ENCODE peak calls at places on chromosomes 5 and 9, in five cellular contexts. One of them, this sample, is unnamed.

GRCh38 chr5:16863380-16864007 is 72.6 kb downstream of the MYO10 start:
- DNase-seq in activated naive CD4-positive, alpha-beta T cell treated with anti-CD3 and anti-CD28 coated beads, Interleukin-2, amount 10 ng/mL, durations not matched to agents 7 days and 5 days: no peak
- DNase-seq in HFFc6: no peak
- DNase-seq in progenitor cell of endocrine pancreas: no peak
- DNase-seq in ACHN: no peak
- DNase-seq in this sample: no peak

GRCh38 chr9:133044661-133045060 is 13.9 kb downstream of the GTF3C5 start:
- DNase-seq in progenitor cell of endocrine pancreas: no peak
- DNase-seq in HFFc6: no peak
- DNase-seq in activated naive CD4-positive, alpha-beta T cell treated with anti-CD3 and anti-CD28 coated beads, Interleukin-2, amount 10 ng/mL, durations not matched to agents 7 days and 5 days: no peak
- DNase-seq in ACHN: no peak
- DNase-seq in this sample: no peak

GRCh38 chr9:121807918-121808278 is 156.5 kb downstream of the DAB2IP start:
- DNase-seq in progenitor cell of endocrine pancreas: no peak
- DNase-seq in HFFc6: no peak
- DNase-seq in activated naive CD4-positive, alpha-beta T cell treated with anti-CD3 and anti-CD28 coated beads, Interleukin-2, amount 10 ng/mL, durations not matched to agents 7 days and 5 days: no peak
- DNase-seq in ACHN: no peak
- DNase-seq in this sample: no peak

GRCh38 chr5:179377421-179378115 is 32.3 kb upstream of the ADAMTS2 start:
- DNase-seq in ACHN: no peak
- DNase-seq in progenitor cell of endocrine pancreas: no peak
- DNase-seq in HFFc6: no peak
- DNase-seq in activated naive CD4-positive, alpha-beta T cell treated with anti-CD3 and anti-CD28 coated beads, Interleukin-2, amount 10 ng/mL, durations not matched to agents 7 days and 5 days: no peak
- DNase-seq in this sample: no peak

GRCh38 chr5:60483046-60483445 is 216.9 kb downstream of the DEPDC1B start:
- DNase-seq in HFFc6: no peak
- DNase-seq in ACHN: no peak
- DNase-seq in activated naive CD4-positive, alpha-beta T cell treated with anti-CD3 and anti-CD28 coated beads, Interleukin-2, amount 10 ng/mL, durations not matched to agents 7 days and 5 days: no peak
- DNase-seq in progenitor cell of endocrine pancreas: no peak
- DNase-seq in this sample: no peak

GRCh38 chr9:87678650-87679355 is 47.1 kb upstream of the CTSL start:
- DNase-seq in progenitor cell of endocrine pancreas: peak
- DNase-seq in HFFc6: peak
- DNase-seq in activated naive CD4-positive, alpha-beta T cell treated with anti-CD3 and anti-CD28 coated beads, Interleukin-2, amount 10 ng/mL, durations not matched to agents 7 days and 5 days: peak
- DNase-seq in ACHN: peak
- DNase-seq in this sample: peak

GRCh38 chr5:169085656-169086055 is 215.3 kb downstream of the SLIT3 start:
- DNase-seq in ACHN: no peak
- DNase-seq in HFFc6: no peak
- DNase-seq in progenitor cell of endocrine pancreas: no peak
- DNase-seq in activated naive CD4-positive, alpha-beta T cell treated with anti-CD3 and anti-CD28 coated beads, Interleukin-2, amount 10 ng/mL, durations not matched to agents 7 days and 5 days: no peak
- DNase-seq in this sample: no peak

GRCh38 chr9:131398204-131398603 is 4.3 kb downstream of the PRRC2B start:
- DNase-seq in ACHN: no peak
- DNase-seq in activated naive CD4-positive, alpha-beta T cell treated with anti-CD3 and anti-CD28 coated beads, Interleukin-2, amount 10 ng/mL, durations not matched to agents 7 days and 5 days: peak
- DNase-seq in progenitor cell of endocrine pancreas: no peak
- DNase-seq in HFFc6: no peak
- DNase-seq in this sample: no peak

GRCh38 chr5:132658383-132659302 is 670 bp downstream of the IL13 start:
- DNase-seq in HFFc6: no peak
- DNase-seq in ACHN: no peak
- DNase-seq in progenitor cell of endocrine pancreas: no peak
- DNase-seq in activated naive CD4-positive, alpha-beta T cell treated with anti-CD3 and anti-CD28 coated beads, Interleukin-2, amount 10 ng/mL, durations not matched to agents 7 days and 5 days: no peak
- DNase-seq in this sample: no peak

GRCh38 chr9:113622600-113623400 is 159.3 kb downstream of the RGS3 start:
- DNase-seq in progenitor cell of endocrine pancreas: no peak
- DNase-seq in HFFc6: peak
- DNase-seq in activated naive CD4-positive, alpha-beta T cell treated with anti-CD3 and anti-CD28 coated beads, Interleukin-2, amount 10 ng/mL, durations not matched to agents 7 days and 5 days: no peak
- DNase-seq in ACHN: peak
- DNase-seq in this sample: peak

GRCh38 chr5:126755593-126755992 is 21.3 kb upstream of the LMNB1 start:
- DNase-seq in activated naive CD4-positive, alpha-beta T cell treated with anti-CD3 and anti-CD28 coated beads, Interleukin-2, amount 10 ng/mL, durations not matched to agents 7 days and 5 days: no peak
- DNase-seq in ACHN: no peak
- DNase-seq in progenitor cell of endocrine pancreas: no peak
- DNase-seq in HFFc6: no peak
- DNase-seq in this sample: no peak

GRCh38 chr9:82491604-82492003 is 503.0 kb downstream of the SPATA31D1 start:
- DNase-seq in activated naive CD4-positive, alpha-beta T cell treated with anti-CD3 and anti-CD28 coated beads, Interleukin-2, amount 10 ng/mL, durations not matched to agents 7 days and 5 days: no peak
- DNase-seq in progenitor cell of endocrine pancreas: no peak
- DNase-seq in HFFc6: no peak
- DNase-seq in ACHN: no peak
- DNase-seq in this sample: no peak

GRCh38 chr9:77488439-77489126 is 159.5 kb downstream of the GNA14 start:
- DNase-seq in activated naive CD4-positive, alpha-beta T cell treated with anti-CD3 and anti-CD28 coated beads, Interleukin-2, amount 10 ng/mL, durations not matched to agents 7 days and 5 days: no peak
- DNase-seq in HFFc6: no peak
- DNase-seq in ACHN: peak
- DNase-seq in progenitor cell of endocrine pancreas: no peak
- DNase-seq in this sample: no peak

GRCh38 chr5:178236685-178237084 is 4.1 kb upstream of the PHYKPL start:
- DNase-seq in HFFc6: no peak
- DNase-seq in progenitor cell of endocrine pancreas: no peak
- DNase-seq in ACHN: no peak
- DNase-seq in activated naive CD4-positive, alpha-beta T cell treated with anti-CD3 and anti-CD28 coated beads, Interleukin-2, amount 10 ng/mL, durations not matched to agents 7 days and 5 days: no peak
- DNase-seq in this sample: no peak

GRCh38 chr5:15538516-15538915 is 38.5 kb downstream of the FBXL7 start:
- DNase-seq in ACHN: no peak
- DNase-seq in HFFc6: no peak
- DNase-seq in progenitor cell of endocrine pancreas: no peak
- DNase-seq in activated naive CD4-positive, alpha-beta T cell treated with anti-CD3 and anti-CD28 coated beads, Interleukin-2, amount 10 ng/mL, durations not matched to agents 7 days and 5 days: no peak
- DNase-seq in this sample: no peak

GRCh38 chr9:113483676-113484257 is 20.2 kb downstream of the RGS3 start:
- DNase-seq in HFFc6: no peak
- DNase-seq in activated naive CD4-positive, alpha-beta T cell treated with anti-CD3 and anti-CD28 coated beads, Interleukin-2, amount 10 ng/mL, durations not matched to agents 7 days and 5 days: peak
- DNase-seq in progenitor cell of endocrine pancreas: no peak
- DNase-seq in ACHN: no peak
- DNase-seq in this sample: no peak

GRCh38 chr9:8724284-8725018 is 924.9 kb upstream of the DMAC1 start:
- DNase-seq in activated naive CD4-positive, alpha-beta T cell treated with anti-CD3 and anti-CD28 coated beads, Interleukin-2, amount 10 ng/mL, durations not matched to agents 7 days and 5 days: no peak
- DNase-seq in ACHN: no peak
- DNase-seq in HFFc6: no peak
- DNase-seq in progenitor cell of endocrine pancreas: no peak
- DNase-seq in this sample: no peak

GRCh38 chr5:178086266-178086665 is 27.1 kb upstream of the N4BP3 start:
- DNase-seq in activated naive CD4-positive, alpha-beta T cell treated with anti-CD3 and anti-CD28 coated beads, Interleukin-2, amount 10 ng/mL, durations not matched to agents 7 days and 5 days: no peak
- DNase-seq in ACHN: no peak
- DNase-seq in HFFc6: no peak
- DNase-seq in progenitor cell of endocrine pancreas: no peak
- DNase-seq in this sample: no peak

GRCh38 chr9:134186471-134187109 is 22.2 kb upstream of the RNU6ATAC start:
- DNase-seq in progenitor cell of endocrine pancreas: no peak
- DNase-seq in activated naive CD4-positive, alpha-beta T cell treated with anti-CD3 and anti-CD28 coated beads, Interleukin-2, amount 10 ng/mL, durations not matched to agents 7 days and 5 days: no peak
- DNase-seq in HFFc6: no peak
- DNase-seq in ACHN: no peak
- DNase-seq in this sample: no peak

GRCh38 chr9:116806075-116806474 is 119.0 kb downstream of the TRIM32 start:
- DNase-seq in progenitor cell of endocrine pancreas: peak
- DNase-seq in activated naive CD4-positive, alpha-beta T cell treated with anti-CD3 and anti-CD28 coated beads, Interleukin-2, amount 10 ng/mL, durations not matched to agents 7 days and 5 days: peak
- DNase-seq in HFFc6: no peak
- DNase-seq in ACHN: peak
- DNase-seq in this sample: no peak

GRCh38 chr5:74017786-74018211 is 391.8 kb downstream of the ARHGEF28 start:
- DNase-seq in ACHN: peak
- DNase-seq in progenitor cell of endocrine pancreas: no peak
- DNase-seq in HFFc6: peak
- DNase-seq in activated naive CD4-positive, alpha-beta T cell treated with anti-CD3 and anti-CD28 coated beads, Interleukin-2, amount 10 ng/mL, durations not matched to agents 7 days and 5 days: no peak
- DNase-seq in this sample: peak

GRCh38 chr5:14270212-14270702 is 127.1 kb downstream of the TRIO start:
- DNase-seq in activated naive CD4-positive, alpha-beta T cell treated with anti-CD3 and anti-CD28 coated beads, Interleukin-2, amount 10 ng/mL, durations not matched to agents 7 days and 5 days: no peak
- DNase-seq in ACHN: peak
- DNase-seq in HFFc6: peak
- DNase-seq in progenitor cell of endocrine pancreas: peak
- DNase-seq in this sample: peak

GRCh38 chr9:83956288-83957028 is 23.6 kb downstream of the HNRNPK start:
- DNase-seq in activated naive CD4-positive, alpha-beta T cell treated with anti-CD3 and anti-CD28 coated beads, Interleukin-2, amount 10 ng/mL, durations not matched to agents 7 days and 5 days: peak
- DNase-seq in progenitor cell of endocrine pancreas: peak
- DNase-seq in ACHN: peak
- DNase-seq in HFFc6: no peak
- DNase-seq in this sample: peak

GRCh38 chr9:73137914-73138313 is 13.8 kb upstream of the ANXA1 start:
- DNase-seq in activated naive CD4-positive, alpha-beta T cell treated with anti-CD3 and anti-CD28 coated beads, Interleukin-2, amount 10 ng/mL, durations not matched to agents 7 days and 5 days: no peak
- DNase-seq in progenitor cell of endocrine pancreas: no peak
- DNase-seq in ACHN: no peak
- DNase-seq in HFFc6: no peak
- DNase-seq in this sample: no peak

GRCh38 chr9:113355197-113355596 is 5.9 kb downstream of the BSPRY start:
- DNase-seq in activated naive CD4-positive, alpha-beta T cell treated with anti-CD3 and anti-CD28 coated beads, Interleukin-2, amount 10 ng/mL, durations not matched to agents 7 days and 5 days: no peak
- DNase-seq in progenitor cell of endocrine pancreas: no peak
- DNase-seq in HFFc6: peak
- DNase-seq in ACHN: peak
- DNase-seq in this sample: no peak

GRCh38 chr5:132483101-132483500 is 7.5 kb downstream of the IRF1 start:
- DNase-seq in activated naive CD4-positive, alpha-beta T cell treated with anti-CD3 and anti-CD28 coated beads, Interleukin-2, amount 10 ng/mL, durations not matched to agents 7 days and 5 days: no peak
- DNase-seq in ACHN: no peak
- DNase-seq in progenitor cell of endocrine pancreas: no peak
- DNase-seq in HFFc6: no peak
- DNase-seq in this sample: no peak

GRCh38 chr9:19922476-19923118 is 133.8 kb upstream of the SLC24A2 start:
- DNase-seq in HFFc6: peak
- DNase-seq in progenitor cell of endocrine pancreas: no peak
- DNase-seq in ACHN: peak
- DNase-seq in activated naive CD4-positive, alpha-beta T cell treated with anti-CD3 and anti-CD28 coated beads, Interleukin-2, amount 10 ng/mL, durations not matched to agents 7 days and 5 days: no peak
- DNase-seq in this sample: peak

GRCh38 chr5:165783024-165783423 is 2277.6 kb downstream of the MAT2B start:
- DNase-seq in activated naive CD4-positive, alpha-beta T cell treated with anti-CD3 and anti-CD28 coated beads, Interleukin-2, amount 10 ng/mL, durations not matched to agents 7 days and 5 days: no peak
- DNase-seq in progenitor cell of endocrine pancreas: no peak
- DNase-seq in HFFc6: no peak
- DNase-seq in ACHN: no peak
- DNase-seq in this sample: no peak

GRCh38 chr5:75274486-75274885 is 37.8 kb upstream of the ANKRD31 start:
- DNase-seq in ACHN: no peak
- DNase-seq in progenitor cell of endocrine pancreas: no peak
- DNase-seq in HFFc6: no peak
- DNase-seq in activated naive CD4-positive, alpha-beta T cell treated with anti-CD3 and anti-CD28 coated beads, Interleukin-2, amount 10 ng/mL, durations not matched to agents 7 days and 5 days: no peak
- DNase-seq in this sample: no peak

GRCh38 chr5:120173125-120173524 is 291.0 kb upstream of the PRR16 start:
- DNase-seq in progenitor cell of endocrine pancreas: no peak
- DNase-seq in ACHN: no peak
- DNase-seq in HFFc6: no peak
- DNase-seq in activated naive CD4-positive, alpha-beta T cell treated with anti-CD3 and anti-CD28 coated beads, Interleukin-2, amount 10 ng/mL, durations not matched to agents 7 days and 5 days: no peak
- DNase-seq in this sample: no peak

GRCh38 chr5:60802216-60802615 is 41.9 kb downstream of the ELOVL7 start:
- DNase-seq in progenitor cell of endocrine pancreas: no peak
- DNase-seq in activated naive CD4-positive, alpha-beta T cell treated with anti-CD3 and anti-CD28 coated beads, Interleukin-2, amount 10 ng/mL, durations not matched to agents 7 days and 5 days: no peak
- DNase-seq in HFFc6: no peak
- DNase-seq in ACHN: no peak
- DNase-seq in this sample: no peak

GRCh38 chr5:175467983-175468698 is 10.2 kb upstream of the SFXN1 start:
- DNase-seq in HFFc6: no peak
- DNase-seq in ACHN: no peak
- DNase-seq in progenitor cell of endocrine pancreas: no peak
- DNase-seq in activated naive CD4-positive, alpha-beta T cell treated with anti-CD3 and anti-CD28 coated beads, Interleukin-2, amount 10 ng/mL, durations not matched to agents 7 days and 5 days: no peak
- DNase-seq in this sample: no peak

GRCh38 chr9:123269316-123269715 is 930 bp upstream of the STRBP start:
- DNase-seq in progenitor cell of endocrine pancreas: no peak
- DNase-seq in ACHN: no peak
- DNase-seq in HFFc6: no peak
- DNase-seq in activated naive CD4-positive, alpha-beta T cell treated with anti-CD3 and anti-CD28 coated beads, Interleukin-2, amount 10 ng/mL, durations not matched to agents 7 days and 5 days: peak
- DNase-seq in this sample: no peak

GRCh38 chr5:128695791-128696520 is 157.9 kb upstream of the FBN2 start:
- DNase-seq in progenitor cell of endocrine pancreas: no peak
- DNase-seq in ACHN: no peak
- DNase-seq in activated naive CD4-positive, alpha-beta T cell treated with anti-CD3 and anti-CD28 coated beads, Interleukin-2, amount 10 ng/mL, durations not matched to agents 7 days and 5 days: no peak
- DNase-seq in HFFc6: peak
- DNase-seq in this sample: no peak

GRCh38 chr5:9447691-9448090 is 98.2 kb downstream of the SEMA5A start:
- DNase-seq in progenitor cell of endocrine pancreas: no peak
- DNase-seq in ACHN: no peak
- DNase-seq in activated naive CD4-positive, alpha-beta T cell treated with anti-CD3 and anti-CD28 coated beads, Interleukin-2, amount 10 ng/mL, durations not matched to agents 7 days and 5 days: no peak
- DNase-seq in HFFc6: no peak
- DNase-seq in this sample: no peak

GRCh38 chr9:134419684-134420076 is 93.4 kb downstream of the RXRA start:
- DNase-seq in progenitor cell of endocrine pancreas: no peak
- DNase-seq in activated naive CD4-positive, alpha-beta T cell treated with anti-CD3 and anti-CD28 coated beads, Interleukin-2, amount 10 ng/mL, durations not matched to agents 7 days and 5 days: no peak
- DNase-seq in ACHN: peak
- DNase-seq in HFFc6: no peak
- DNase-seq in this sample: no peak

GRCh38 chr5:75681125-75681830 is 36.0 kb downstream of the POC5 start:
- DNase-seq in HFFc6: peak
- DNase-seq in progenitor cell of endocrine pancreas: no peak
- DNase-seq in activated naive CD4-positive, alpha-beta T cell treated with anti-CD3 and anti-CD28 coated beads, Interleukin-2, amount 10 ng/mL, durations not matched to agents 7 days and 5 days: no peak
- DNase-seq in ACHN: peak
- DNase-seq in this sample: peak

GRCh38 chr9:88313364-88314220 is 74.7 kb upstream of the SPIN1 start:
- DNase-seq in HFFc6: no peak
- DNase-seq in activated naive CD4-positive, alpha-beta T cell treated with anti-CD3 and anti-CD28 coated beads, Interleukin-2, amount 10 ng/mL, durations not matched to agents 7 days and 5 days: no peak
- DNase-seq in progenitor cell of endocrine pancreas: no peak
- DNase-seq in ACHN: no peak
- DNase-seq in this sample: no peak